ENCODE peak calls at places on chromosomes 12 and 14, in nine cellular contexts. U is OCI-LY7, W is HCT116, D is IMR-90, H is H1, Q is hepatocyte, R is SK-N-SH, S is GM23338, C is mammary epithelial cell. V is an unnamed sample.
A peak's percentile ranks its signal among the peaks of the same experiment; 100 is the strongest.

GRCh38 chr12:114955414-114956014 is 271.5 kb upstream of the TBX3 start:
- DNase-seq in S (no peak), R (no peak), C (peak; percentile 6), U (no peak), Q (peak; percentile 53), D (peak; percentile 52), W (no peak), H (no peak), V (no peak)

GRCh38 chr14:81516941-81517797 is 16.5 kb downstream of the SEL1L start:
- DNase-seq in C (no peak), W (no peak), U (no peak), S (peak; percentile 62), Q (peak; percentile 79), D (peak; percentile 76), R (no peak), H (no peak), V (peak; percentile 32)

GRCh38 chr12:115990241-115990640 is 287.3 kb downstream of the MED13L start:
- DNase-seq in R (no peak), C (no peak), S (no peak), U (no peak), Q (no peak), H (no peak), D (no peak), W (no peak), V (no peak)

GRCh38 chr12:953776-954175 is 4.3 kb upstream of the RAD52 start:
- DNase-seq in D (peak; percentile 68), C (peak; percentile 54), Q (no peak), S (no peak), U (no peak), W (no peak), R (no peak), H (no peak), V (no peak)

GRCh38 chr14:99273025-99273723 is 1.2 kb upstream of the BCL11B start:
- DNase-seq in Q (peak; percentile 76), R (peak; percentile 43), D (no peak), H (peak; percentile 89), U (no peak), W (no peak), S (peak; percentile 73), C (peak; percentile 62), V (peak; percentile 68)

GRCh38 chr12:55704824-55705780 is 2.6 kb downstream of the ITGA7 start:
- DNase-seq in U (no peak), R (no peak), Q (no peak), D (no peak), W (no peak), C (no peak), S (no peak), H (no peak), V (no peak)

GRCh38 chr12:113422929-113423669 is 919 bp downstream of the SDSL start:
- DNase-seq in R (no peak), S (no peak), C (peak; percentile 30), Q (no peak), W (no peak), H (no peak), U (no peak), D (peak; percentile 9), V (no peak)

GRCh38 chr12:114876968-114877680 is 193.1 kb upstream of the TBX3 start:
- DNase-seq in D (no peak), H (no peak), U (no peak), Q (no peak), C (no peak), R (no peak), S (no peak), W (no peak), V (no peak)

GRCh38 chr12:117818400-117818799 is 150.4 kb downstream of the KSR2 start:
- DNase-seq in C (no peak), D (no peak), R (no peak), Q (no peak), U (no peak), W (no peak), H (no peak), S (no peak), V (peak; percentile 71)

GRCh38 chr14:73746540-73747385 is 32.6 kb upstream of the PNMA1 start:
- DNase-seq in Q (peak; percentile 35), R (peak; percentile 70), U (peak; percentile 18), D (no peak), S (no peak), C (no peak), H (no peak), W (no peak), V (peak; percentile 55)
- TF ChIP-seq CTCF in Q (peak; percentile 25), R (peak; percentile 19), U (peak; percentile 41), D (peak; percentile 38), S (peak; percentile 50), C (peak; percentile 22), H (peak; percentile 42), W (no peak), V (peak; percentile 30)

DNA sequence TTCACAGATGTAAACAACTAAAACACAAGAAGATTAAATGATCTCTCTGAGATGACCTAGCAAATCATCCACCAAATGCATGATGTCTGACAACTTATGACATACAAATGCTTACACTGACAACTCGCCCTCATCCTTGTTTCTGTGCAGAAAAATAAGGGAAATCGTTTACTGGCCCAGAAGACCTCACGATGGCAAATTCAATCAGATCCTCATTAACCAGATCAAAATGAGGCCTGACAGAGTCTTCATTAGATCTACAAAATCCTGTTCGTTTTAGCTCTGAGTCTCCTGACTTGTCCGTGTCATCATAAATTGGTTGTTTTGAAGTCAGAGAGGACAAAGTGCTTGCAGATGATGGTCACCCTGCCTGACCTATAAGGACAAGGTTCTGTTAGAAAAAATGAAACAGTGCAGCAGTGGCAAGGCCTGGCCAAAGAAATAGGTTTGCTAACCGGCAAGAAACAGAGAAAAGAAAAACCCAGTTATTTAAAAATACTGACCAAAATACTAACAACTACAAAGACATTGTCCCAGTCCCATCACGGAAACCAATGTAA is 109.5 kb downstream of the BTG1 start:
- DNase-seq in W (no peak), D (no peak), C (no peak), S (no peak), U (no peak), Q (no peak), R (no peak), H (no peak), V (no peak)
- H2AFZ ChIP-seq in W (no peak overlapping the region), D (no peak overlapping the region), C (no peak overlapping the region), S (peak overlapping the region; percentile 70), U (no peak overlapping the region), Q (no peak overlapping the region), R (no peak overlapping the region), H (no peak overlapping the region), V (peak overlapping the region; percentile 15)

DNA sequence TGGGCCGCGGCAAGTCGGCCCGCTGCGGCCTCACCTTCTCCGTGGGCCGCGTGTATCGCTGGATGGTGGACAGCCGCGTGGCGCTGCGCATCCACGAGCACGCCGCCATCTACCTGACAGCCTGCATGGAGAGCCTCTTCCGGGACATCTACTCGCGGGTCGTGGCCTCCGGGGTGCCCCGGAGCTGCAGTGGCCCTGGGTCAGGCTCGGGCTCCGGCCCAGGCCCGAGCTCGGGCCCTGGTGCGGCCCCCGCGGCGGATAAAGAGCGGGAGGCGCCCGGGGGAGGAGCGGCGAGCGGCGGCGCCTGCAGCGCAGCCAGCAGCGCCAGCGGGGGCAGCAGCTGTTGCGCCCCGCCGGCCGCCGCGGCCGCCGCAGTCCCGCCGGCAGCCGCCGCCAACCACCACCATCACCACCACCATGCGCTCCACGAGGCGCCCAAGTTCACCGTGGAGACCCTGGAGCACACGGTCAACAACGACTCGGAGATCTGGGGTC is 226.2 kb upstream of the CRY1 start:
- DNase-seq in Q (peak; percentile 19), W (no peak), U (no peak), D (no peak), S (no peak), C (peak; percentile 26), H (no peak), R (peak; percentile 61), V (peak; percentile 57)
- TF ChIP-seq CTCF in Q (no peak), W (no peak), U (no peak), D (no peak), S (no peak), C (no peak), H (no peak), R (no peak), V (no peak)

GRCh38 chr12:90112668-90113067 is 404.0 kb upstream of the ATP2B1 start:
- DNase-seq in H (no peak), C (no peak), S (no peak), D (no peak), W (no peak), R (no peak), Q (no peak), U (no peak), V (no peak)
- H2AFZ ChIP-seq in H (no peak overlapping the region), C (peak overlapping the region; percentile 20), S (peak overlapping the region; percentile 40), D (no peak overlapping the region), W (no peak overlapping the region), R (no peak overlapping the region), Q (no peak overlapping the region), U (no peak overlapping the region), V (no peak overlapping the region)